ENCODE peak calls at places on chromosomes 4 and X, in five cellular contexts. J is neural crest cell, P is right lobe of liver, L is lower leg skin, H is neural progenitor cell. U is an unnamed sample.

GRCh38 chrX:137999542-137999941 is 433.6 kb downstream of the ZIC3 start:
- DNase-seq in H (no peak), J (no peak), L (no peak), P (no peak), U (no peak)

GRCh38 chrX:110509778-110510510 is 151.3 kb downstream of the RTL9 start:
- DNase-seq in J (no peak), P (no peak), H (peak; percentile 41), L (no peak), U (no peak)

GRCh38 chr4:54842226-54843055 is 184.7 kb downstream of the KIT start:
- DNase-seq in J (no peak), P (no peak), H (no peak), L (no peak), U (no peak)

GRCh38 chr4:38371391-38371851 is 292.6 kb upstream of the KLF3 start:
- DNase-seq in P (no peak), J (no peak), H (no peak), L (no peak), U (no peak)

GRCh38 chr4:76752911-76753494 is 144.9 kb downstream of the SOWAHB start:
- DNase-seq in P (no peak), L (no peak), J (no peak), H (no peak), U (no peak)

GRCh38 chr4:143667461-143667860 is 33.0 kb downstream of the FREM3 start:
- DNase-seq in P (no peak), H (peak; percentile 31), L (peak; percentile 48), J (no peak), U (no peak)

GRCh38 chr4:48388504-48389154 is 47.3 kb downstream of the SLAIN2 start:
- DNase-seq in H (no peak), J (no peak), L (no peak), P (no peak), U (no peak)

GRCh38 chr4:76078033-76078613 is 3.6 kb downstream of the ART3 start:
- DNase-seq in J (no peak), P (no peak), H (no peak), L (no peak), U (no peak)

GRCh38 chrX:39726810-39727209 is 370.9 kb downstream of the BCOR start:
- DNase-seq in P (no peak), J (no peak), L (no peak), H (no peak), U (no peak)

GRCh38 chrX:13938766-13939530 is 90.7 kb downstream of the GEMIN8 start:
- DNase-seq in L (no peak), H (peak; percentile 57), J (no peak), P (no peak), U (no peak)

GRCh38 chr4:168797176-168797575 is 212.9 kb downstream of the CBR4 start:
- DNase-seq in L (no peak), J (no peak), H (no peak), P (no peak), U (no peak)

GRCh38 chr4:134787315-134787714 is 585.7 kb upstream of the PABPC4L start:
- DNase-seq in H (no peak), P (no peak), L (no peak), J (no peak), U (no peak)

GRCh38 chrX:118254611-118255010 is 91.3 kb upstream of the WDR44 start:
- DNase-seq in P (no peak), J (peak; percentile 66), H (peak; percentile 60), L (peak; percentile 45), U (peak; percentile 53)

GRCh38 chr4:118289794-118290193 is 63.0 kb downstream of the PRSS12 start:
- DNase-seq in P (no peak), H (no peak), J (no peak), L (no peak), U (no peak)

GRCh38 chr4:71833175-71833900 is 49.5 kb upstream of the GC start:
- DNase-seq in P (no peak), L (no peak), H (no peak), J (no peak), U (no peak)

GRCh38 chrX:55135171-55135570 is 46.4 kb downstream of the PAGE2 start:
- DNase-seq in L (peak; percentile 16), P (peak; percentile 42), J (peak; percentile 2), H (peak; percentile 18), U (peak; percentile 19)

GRCh38 chrX:65463550-65463949 is 71.0 kb downstream of the LAS1L start:
- DNase-seq in P (no peak), H (peak; percentile 79), J (no peak), L (no peak), U (no peak)

GRCh38 chr4:151830168-151830567 is 69.4 kb upstream of the GATB start:
- DNase-seq in L (no peak), J (no peak), P (no peak), H (no peak), U (no peak)

GRCh38 chr4:24638396-24638875 is 54.1 kb upstream of the DHX15 start:
- DNase-seq in L (no peak), P (no peak), J (no peak), H (no peak), U (no peak)

GRCh38 chr4:77586953-77587383 is 18.7 kb upstream of the CXCL13 start:
- DNase-seq in J (no peak), L (no peak), P (no peak), H (no peak), U (no peak)

GRCh38 chrX:113400193-113400704 is 559.6 kb upstream of the AMOT start:
- DNase-seq in L (no peak), P (no peak), J (no peak), H (peak; percentile 25), U (no peak)

GRCh38 chr4:100519205-100519604 is 1.4 kb upstream of the EMCN start:
- DNase-seq in L (no peak), J (no peak), P (no peak), H (no peak), U (no peak)

GRCh38 chr4:144267084-144267483 is 126.6 kb upstream of the GYPA start:
- DNase-seq in L (no peak), J (no peak), P (no peak), H (no peak), U (no peak)

GRCh38 chr4:168451744-168452394 is 28.4 kb downstream of the DDX60L start:
- DNase-seq in H (no peak), J (no peak), P (no peak), L (no peak), U (no peak)

GRCh38 chrX:78997870-78998558 is 52.8 kb downstream of the P2RY10 start:
- DNase-seq in P (no peak), J (no peak), H (peak; percentile 1), L (no peak), U (no peak)

GRCh38 chrX:12947545-12948235 is 27.2 kb upstream of the TMSB4X start:
- DNase-seq in J (no peak), H (no peak), P (no peak), L (no peak), U (no peak)

GRCh38 chr4:171186700-171187099 is 626.5 kb upstream of the GALNTL6 start:
- DNase-seq in H (peak; percentile 6), L (no peak), J (no peak), P (no peak), U (no peak)

GRCh38 chr4:102631616-102632015 is 129.2 kb downstream of the MANBA start:
- DNase-seq in L (no peak), H (no peak), P (no peak), J (no peak), U (no peak)

GRCh38 chr4:72136429-72136828 is 104.6 kb downstream of the NPFFR2 start:
- DNase-seq in L (no peak), H (peak; percentile 48), J (no peak), P (no peak), U (no peak)

GRCh38 chr4:7773401-7774187 is 166.1 kb downstream of the AFAP1 start:
- DNase-seq in P (no peak), J (no peak), L (no peak), H (no peak), U (no peak)

GRCh38 chr4:97238956-97239698 is 904.1 kb downstream of the STPG2 start:
- DNase-seq in H (peak; percentile 36), P (no peak), L (no peak), J (no peak), U (no peak)

GRCh38 chr4:97235516-97235915 is 907.8 kb downstream of the STPG2 start:
- DNase-seq in J (no peak), P (no peak), L (no peak), H (peak; percentile 86), U (no peak)

GRCh38 chr4:97239699-97239997 is 903.6 kb downstream of the STPG2 start:
- DNase-seq in L (no peak), H (peak; percentile 51), J (no peak), P (no peak), U (no peak)
- TF ChIP-seq CTCF in L (no peak), H (no peak), J (no peak), P (no peak), U (no peak)

GRCh38 chrX:20218809-20219505 is 47.8 kb downstream of the RPS6KA3 start:
- DNase-seq in L (no peak), H (peak; percentile 3), J (no peak), P (peak; percentile 35), U (peak; percentile 42)
- TF ChIP-seq CTCF in L (no peak), H (no peak), J (no peak), P (peak; percentile 26), U (no peak)

DNA sequence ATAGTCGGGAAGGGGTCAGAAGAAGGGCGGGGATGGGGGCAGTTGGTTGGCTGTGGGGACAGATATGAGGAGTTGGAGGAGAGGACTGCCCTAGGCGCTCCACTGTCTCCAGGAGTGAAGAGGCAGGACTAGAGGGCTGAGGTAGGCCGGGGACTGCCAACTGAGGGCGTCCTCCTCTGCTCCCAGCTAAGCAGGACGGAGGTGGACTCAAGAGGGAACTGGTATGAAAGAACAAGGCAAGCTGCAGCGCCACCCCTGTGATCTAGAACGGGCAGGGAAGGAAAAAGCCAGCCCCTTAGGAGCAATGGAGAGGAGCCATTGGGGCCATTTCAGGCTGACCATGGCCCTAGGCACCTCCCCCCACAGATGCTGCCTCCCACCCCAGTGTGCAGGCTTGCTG is 14.0 kb downstream of the BEND2 start:
- DNase-seq in J (no peak), L (no peak), H (no peak), P (no peak), U (no peak)
- TF ChIP-seq CTCF in J (no peak), L (no peak), H (no peak), P (no peak), U (no peak)

GRCh38 chrX:151000901-151001301 is 17.8 kb downstream of the HMGB3 start:
- DNase-seq in P (no peak), J (no peak), L (no peak), H (no peak), U (no peak)

GRCh38 chrX:151006410-151007109 is 23.4 kb downstream of the HMGB3 start:
- DNase-seq in L (no peak), J (no peak), P (no peak), H (no peak), U (no peak)

GRCh38 chrX:151009582-151009981 is 26.4 kb downstream of the HMGB3 start:
- DNase-seq in P (no peak), J (no peak), H (no peak), L (no peak), U (no peak)

GRCh38 chrX:151004085-151004484 is 20.9 kb downstream of the HMGB3 start:
- DNase-seq in P (no peak), L (no peak), H (peak; percentile 21), J (no peak), U (no peak)
- TF ChIP-seq CTCF in P (peak; percentile 10), L (no peak), H (peak; percentile 36), J (no peak), U (no peak)